ENCODE peak calls at places on chromosomes 16 and 17, in nine cellular contexts. G is stomach, N is heart left ventricle, L is body of pancreas, D is A549, T is HCT116, R is adrenal gland, U is NB4, E is esophagus squamous epithelium. X is an unnamed sample.

GRCh38 chr17:32971171-32971570 is 20.5 kb upstream of the SPACA3 start:
- DNase-seq in U (peak; percentile 19), T (no peak), E (no peak), N (no peak), R (no peak), D (no peak), L (peak; percentile 93), G (peak; percentile 42), X (no peak)

GRCh38 chr17:81417049-81417878 is 22.0 kb downstream of the BAHCC1 start:
- DNase-seq in D (no peak), L (no peak), U (no peak), T (no peak), G (no peak), R (no peak), E (no peak), N (no peak), X (no peak)

GRCh38 chr16:3751878-3752277 is 34.6 kb upstream of the TRAP1 start:
- DNase-seq in R (no peak), N (no peak), G (no peak), D (no peak), E (no peak), T (no peak), U (no peak), L (no peak), X (no peak)

GRCh38 chr17:83183951-83184506 is 104.6 kb downstream of the METRNL start:
- DNase-seq in R (peak; percentile 22), L (peak; percentile 4), D (no peak), E (no peak), T (no peak), G (peak; percentile 57), N (peak; percentile 13), U (no peak), X (peak; percentile 80)

GRCh38 chr16:83615553-83615952 is 192.2 kb upstream of the HSBP1 start:
- DNase-seq in U (no peak), L (no peak), E (no peak), T (no peak), G (no peak), N (no peak), R (no peak), D (no peak), X (no peak)

GRCh38 chr16:62035115-62036092 is 834 bp downstream of the CDH8 start:
- DNase-seq in D (no peak), G (no peak), R (no peak), E (no peak), L (no peak), N (no peak), U (no peak), T (no peak), X (no peak)

GRCh38 chr17:62704381-62704971 is 77.0 kb downstream of the MRC2 start:
- DNase-seq in U (peak; percentile 59), R (no peak), N (peak; percentile 48), L (peak; percentile 38), T (no peak), G (peak; percentile 34), E (no peak), D (peak; percentile 57), X (peak; percentile 60)

GRCh38 chr16:84444476-84444875 is 60.0 kb downstream of the MEAK7 start:
- DNase-seq in T (no peak), E (no peak), G (no peak), U (no peak), D (no peak), L (no peak), R (no peak), N (no peak), X (no peak)

GRCh38 chr17:58117382-58117781 is 30.8 kb upstream of the OR4D1 start:
- DNase-seq in N (no peak), T (no peak), E (no peak), U (no peak), G (no peak), D (no peak), R (no peak), L (no peak), X (no peak)

GRCh38 chr17:47240806-47241205 is 12.8 kb upstream of the ITGB3 start:
- DNase-seq in E (no peak), R (no peak), D (no peak), G (no peak), T (no peak), L (peak; percentile 22), N (no peak), U (no peak), X (no peak)

GRCh38 chr16:26605872-26606271 is 460.9 kb upstream of the C16orf82 start:
- DNase-seq in E (no peak), L (no peak), N (no peak), G (no peak), R (no peak), U (no peak), T (no peak), D (no peak), X (no peak)

GRCh38 chr17:33028061-33028460 is 36.4 kb downstream of the SPACA3 start:
- DNase-seq in T (no peak), D (no peak), U (no peak), E (no peak), L (no peak), G (no peak), N (no peak), R (no peak), X (no peak)

GRCh38 chr17:82807562-82807961 is 32.3 kb downstream of the ZNF750 start:
- DNase-seq in T (no peak), L (no peak), G (no peak), D (no peak), U (no peak), E (no peak), R (no peak), N (no peak), X (no peak)

GRCh38 chr17:50604470-50604869 is 30.2 kb upstream of the ABCC3 start:
- DNase-seq in N (peak; percentile 80), L (peak; percentile 18), U (no peak), T (no peak), E (no peak), R (no peak), G (peak; percentile 37), D (no peak), X (no peak)

GRCh38 chr16:84497418-84497817 is 7.0 kb downstream of the MEAK7 start:
- DNase-seq in D (no peak), N (no peak), U (no peak), E (no peak), T (no peak), R (no peak), G (no peak), L (no peak), X (no peak)

GRCh38 chr17:30354731-30355130 is 20.9 kb upstream of the TMIGD1 start:
- DNase-seq in N (no peak), D (no peak), G (no peak), R (no peak), T (no peak), E (no peak), L (no peak), U (no peak), X (no peak)

GRCh38 chr17:63573634-63574033 is 23.4 kb downstream of the DCAF7 start:
- DNase-seq in L (no peak), D (peak; percentile 21), R (no peak), E (no peak), U (no peak), N (no peak), T (no peak), G (no peak), X (no peak)

GRCh38 chr16:67244387-67245188 is 2.7 kb downstream of the FHOD1 start:
- DNase-seq in L (peak; percentile 77), T (peak; percentile 63), U (peak; percentile 98), D (peak; percentile 82), E (peak; percentile 40), R (peak; percentile 84), G (peak; percentile 68), N (peak; percentile 87), X (peak; percentile 93)

DNA sequence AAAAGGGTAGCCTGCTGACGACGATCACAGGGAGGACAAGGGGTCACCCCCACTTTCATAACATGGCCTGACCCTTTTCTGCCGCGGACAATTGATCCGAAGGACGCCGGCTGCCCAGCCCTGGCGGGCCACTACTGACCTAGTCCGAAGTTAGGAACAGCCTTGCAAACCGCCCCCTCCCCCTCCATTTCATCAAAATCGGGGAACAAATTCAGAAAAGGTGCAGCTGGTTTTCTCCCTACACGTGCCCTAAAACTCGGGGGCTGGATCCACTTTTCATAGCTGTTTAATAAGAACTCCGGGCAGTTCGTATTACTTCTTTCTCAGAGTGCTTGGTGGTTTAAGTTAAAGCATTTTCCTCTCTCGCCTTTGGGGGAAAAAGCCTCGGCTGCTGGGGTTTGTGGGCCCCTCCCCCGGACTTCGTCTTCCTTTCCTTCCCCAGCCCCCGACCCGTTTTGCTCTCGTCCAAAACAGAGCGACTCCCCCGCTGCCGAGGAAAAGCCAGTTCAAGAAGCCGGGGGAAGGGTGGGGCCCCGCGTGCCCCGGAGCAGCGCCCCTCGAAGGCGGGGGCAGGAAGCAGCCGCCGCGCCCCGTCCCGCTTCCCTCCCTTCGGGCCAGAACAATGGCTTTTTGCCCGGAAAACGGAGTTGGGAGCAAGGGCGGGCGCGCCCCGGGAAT is 643 bp upstream of the CBX2 start:
- DNase-seq in U (peak; percentile 86), N (peak; percentile 82), R (no peak), G (peak; percentile 29), E (no peak), D (peak; percentile 73), L (peak; percentile 49), T (peak; percentile 29), X (peak; percentile 30)
- TF ChIP-seq POLR2A in U (no peak), N (no peak), R (no peak), G (no peak), E (no peak), D (peak; percentile 14), L (no peak), T (no peak), X (no peak)

GRCh38 chr17:17413215-17413792 is 63.5 kb upstream of the MED9 start:
- DNase-seq in R (no peak), U (no peak), D (no peak), N (no peak), L (no peak), G (no peak), E (no peak), T (no peak), X (no peak)
- H3K4me3 ChIP-seq in R (no peak overlapping the region), U (no peak overlapping the region), D (no peak overlapping the region), N (no peak overlapping the region), L (no peak overlapping the region), G (no peak overlapping the region), E (no peak overlapping the region), T (no peak overlapping the region), X (no peak overlapping the region)

DNA sequence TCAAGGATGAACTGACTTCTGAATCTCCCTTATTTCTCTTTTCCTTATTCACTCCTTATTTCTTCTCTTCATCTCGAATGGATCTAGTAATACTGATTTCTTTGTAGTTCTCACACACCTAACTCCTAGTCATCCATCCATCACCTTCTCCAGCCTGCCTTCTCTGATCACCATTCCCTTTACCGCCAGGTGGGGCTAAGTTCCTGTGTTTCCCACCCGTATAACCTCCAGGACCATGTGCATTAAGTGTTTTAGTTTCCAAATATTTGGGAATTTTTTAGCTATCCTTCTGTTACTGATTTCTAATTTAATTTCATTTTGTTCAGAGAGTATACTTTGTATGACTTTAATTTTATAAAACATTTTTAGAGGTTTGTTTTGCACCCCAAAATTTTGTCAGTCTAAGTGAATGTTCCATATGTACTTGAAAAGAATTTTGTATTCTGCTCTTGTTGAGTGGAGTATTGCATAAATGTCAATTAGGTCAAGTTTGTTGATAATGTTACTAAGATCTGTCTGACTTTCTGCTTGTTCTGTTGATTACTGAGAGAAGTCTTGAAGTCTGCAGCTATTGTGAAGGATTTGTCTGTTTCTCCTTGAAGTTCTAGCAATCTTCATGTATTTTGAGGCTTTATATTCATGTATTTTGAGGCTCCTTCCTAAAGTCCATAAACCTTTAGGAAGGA is 8.8 kb downstream of the BPTF start:
- DNase-seq in G (no peak), D (no peak), T (no peak), R (no peak), U (no peak), E (no peak), L (no peak), N (no peak), X (no peak)
- TF ChIP-seq CTCF in G (no peak), D (no peak), T (no peak), R (no peak), U (no peak), E (no peak), L (no peak), N (no peak), X (no peak)

GRCh38 chr17:57086069-57086930 is 1.3 kb downstream of the AKAP1 start:
- DNase-seq in T (no peak), N (no peak), G (peak; percentile 50), U (peak; percentile 52), R (peak; percentile 54), D (peak; percentile 52), L (peak; percentile 33), E (no peak), X (peak; percentile 38)
- TF ChIP-seq POLR2A in T (no peak), N (no peak), G (no peak), U (no peak), R (no peak), D (no peak), L (no peak), E (no peak), X (no peak)